ENCODE peak calls at places on chromosomes 1 and 21, in ten cellular contexts. E, Y, I, A, J, Q, S, L, K and R are unnamed samples.

GRCh38 chr1:223097713-223098112 is 45.3 kb downstream of the TLR5 start:
- DNase-seq in Y (no peak), Q (no peak), E (no peak), I (no peak), J (no peak), S (no peak), L (no peak), A (no peak), K (no peak), R (no peak)

GRCh38 chr1:14756617-14757259 is 158.3 kb downstream of the KAZN start:
- DNase-seq in Q (no peak), S (no peak), L (no peak), A (no peak), Y (no peak), I (no peak), J (no peak), K (no peak), E (no peak), R (no peak)

GRCh38 chr1:203290261-203291089 is 14.8 kb upstream of the BTG2 start:
- DNase-seq in I (peak), Y (peak), E (peak), K (no peak), L (no peak), Q (peak), A (peak), J (peak), S (no peak), R (peak)

GRCh38 chr1:53121319-53122172 is 20.9 kb downstream of the SLC1A7 start:
- DNase-seq in K (peak), S (no peak), Y (peak), I (peak), E (no peak), J (no peak), L (no peak), A (no peak), Q (peak), R (no peak)

GRCh38 chr1:21126324-21126723 is 50.4 kb downstream of the EIF4G3 start:
- DNase-seq in J (no peak), Y (no peak), K (no peak), S (no peak), E (no peak), Q (no peak), L (no peak), I (no peak), A (no peak), R (no peak)

GRCh38 chr1:165376041-165376810 is 19.7 kb upstream of the LMX1A start:
- DNase-seq in L (no peak), Y (peak), I (peak), K (peak), E (peak), J (peak), A (peak), Q (peak), S (peak), R (no peak)

GRCh38 chr1:85372683-85373446 is 92.1 kb downstream of the DDAH1 start:
- DNase-seq in I (no peak), Y (peak), Q (no peak), S (no peak), E (no peak), L (no peak), J (no peak), K (no peak), A (no peak), R (no peak)

GRCh38 chr21:45264146-45264918 is 23.4 kb downstream of the POFUT2 start:
- DNase-seq in K (no peak), Y (no peak), Q (peak), J (no peak), A (peak), L (no peak), S (no peak), E (peak), I (no peak), R (no peak)